ENCODE peak calls at places on chromosome 21, in eight cellular contexts. S, T, D, B, H, J, U and I are unnamed samples. For H3K4me1, the result is how much of the 10 kb centered on the place peaks cover.

GRCh38 chr21:38798481-38798882 is 7.2 kb upstream of the ETS2 start:
- DNase-seq in S (no peak), T (no peak), D (no peak), B (no peak), H (no peak), J (no peak), U (no peak), I (no peak)

GRCh38 chr21:42964086-42964485 is 10.3 kb upstream of the PKNOX1 start:
- DNase-seq in S (no peak), T (no peak), D (no peak), B (no peak), H (no peak), J (no peak), U (no peak), I (no peak)

GRCh38 chr21:20661745-20662470 is 336.3 kb upstream of the NCAM2 start:
- DNase-seq in S (no peak), T (no peak), D (no peak), B (no peak), H (no peak), J (no peak), U (no peak), I (no peak)

GRCh38 chr21:43315244-43316137 is 111.4 kb downstream of the SIK1 start:
- DNase-seq in S (no peak), T (no peak), D (peak), B (no peak), H (no peak), J (peak), U (peak), I (no peak)

GRCh38 chr21:38816400-38816973 is 10.8 kb downstream of the ETS2 start:
- DNase-seq in S (no peak), T (no peak), D (no peak), B (no peak), H (no peak), J (no peak), U (no peak), I (no peak)

GRCh38 chr21:31092867-31093266 is 54.6 kb upstream of the KRTAP19-8 start:
- DNase-seq in S (no peak), T (no peak), D (no peak), B (no peak), H (no peak), J (no peak), U (no peak), I (no peak)

GRCh38 chr21:26461500-26461899 is 111.6 kb downstream of the CYYR1 start:
- DNase-seq in S (no peak), T (no peak), D (no peak), B (no peak), H (no peak), J (no peak), U (peak), I (no peak)

GRCh38 chr21:38861006-38861405 is 55.3 kb downstream of the ETS2 start:
- DNase-seq in S (no peak), T (no peak), D (no peak), B (no peak), H (no peak), J (no peak), U (no peak), I (no peak)

GRCh38 chr21:43718872-43719747 is at the start of gene PDXK:
- DNase-seq in S (peak), T (peak), D (peak), B (peak), H (peak), J (peak), U (peak), I (peak)

GRCh38 chr21:26965567-26966359 is 1.1 kb downstream of the ADAMTS5 start:
- DNase-seq in S (no peak), T (peak), D (no peak), B (no peak), H (peak), J (peak), U (peak), I (peak)

GRCh38 chr21:38819719-38820147 is 14.0 kb downstream of the ETS2 start:
- DNase-seq in S (no peak), T (no peak), D (no peak), B (no peak), H (no peak), J (no peak), U (peak), I (peak)

GRCh38 chr21:39364949-39365348 is 16.1 kb upstream of the HMGN1 start:
- DNase-seq in S (no peak), T (no peak), D (no peak), B (no peak), H (no peak), J (no peak), U (no peak), I (no peak)

GRCh38 chr21:27954806-27955205 is 987.9 kb upstream of the ADAMTS5 start:
- DNase-seq in S (no peak), T (no peak), D (no peak), B (no peak), H (no peak), J (no peak), U (peak), I (no peak)

GRCh38 chr21:28392436-28392835 is 600.2 kb downstream of the LTN1 start:
- DNase-seq in S (no peak), T (no peak), D (no peak), B (no peak), H (no peak), J (no peak), U (no peak), I (no peak)

GRCh38 chr21:17742181-17742580 is 77.0 kb downstream of the C21orf91 start:
- DNase-seq in S (no peak), T (no peak), D (no peak), B (no peak), H (no peak), J (no peak), U (no peak), I (no peak)

GRCh38 chr21:19507682-19508260 is 1104.2 kb upstream of the TMPRSS15 start:
- DNase-seq in S (no peak), T (no peak), D (no peak), B (no peak), H (no peak), J (no peak), U (no peak), I (no peak)

GRCh38 chr21:29164330-29164942 is 34.0 kb downstream of the MAP3K7CL start:
- DNase-seq in S (no peak), T (no peak), D (no peak), B (no peak), H (no peak), J (no peak), U (peak), I (no peak)

GRCh38 chr21:43343095-43343991 is 83.6 kb downstream of the SIK1 start:
- DNase-seq in S (no peak), T (peak), D (no peak), B (no peak), H (peak), J (no peak), U (no peak), I (peak)

GRCh38 chr21:32122082-32122481 is 156.8 kb downstream of the MIS18A start:
- DNase-seq in S (no peak), T (no peak), D (no peak), B (no peak), H (no peak), J (no peak), U (no peak), I (no peak)

GRCh38 chr21:24941316-24942185 is 665.7 kb downstream of the MRPL39 start:
- DNase-seq in S (no peak), T (no peak), D (no peak), B (no peak), H (no peak), J (no peak), U (no peak), I (no peak)

GRCh38 chr21:38742580-38743260 is 63.0 kb upstream of the ETS2 start:
- DNase-seq in S (no peak), T (no peak), D (no peak), B (no peak), H (no peak), J (no peak), U (no peak), I (no peak)

GRCh38 chr21:25384782-25385181 is 222.5 kb downstream of the MRPL39 start:
- DNase-seq in S (no peak), T (no peak), D (no peak), B (no peak), H (no peak), J (no peak), U (no peak), I (no peak)

DNA sequence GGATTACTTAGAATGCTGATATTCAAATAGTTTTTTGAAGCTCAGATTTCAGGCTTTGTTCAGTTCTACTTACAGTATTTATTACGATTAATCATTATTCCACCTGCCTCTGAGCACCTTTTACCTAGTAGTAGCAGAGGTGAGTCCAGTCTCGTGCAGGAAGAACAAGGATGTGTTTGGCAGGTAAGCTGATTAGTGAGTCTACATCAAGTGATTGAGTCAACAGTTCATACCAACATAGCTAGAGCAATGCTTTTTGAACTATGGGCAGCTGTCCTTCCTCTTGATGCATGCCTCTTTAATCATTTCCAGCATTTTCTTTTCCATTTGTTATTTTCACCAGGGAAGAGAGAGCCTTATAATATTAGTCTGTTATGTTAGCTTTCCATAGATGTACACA is 838.9 kb downstream of the USP25 start:
- DNase-seq in S (no peak), T (no peak), D (no peak), B (no peak), H (no peak), J (no peak), U (no peak), I (no peak)
- H3K4me1 ChIP-seq in S (under half), T (under half), D (under half), B (under half), H (under half), J (under half), U (half or more), I (under half)

GRCh38 chr21:33266050-33266783 is at the start of gene IL10RB:
- DNase-seq in S (peak), T (peak), D (peak), B (peak), H (peak), J (peak), U (peak), I (peak)

GRCh38 chr21:33267250-33267649 is 1.1 kb downstream of the IL10RB start:
- DNase-seq in S (no peak), T (no peak), D (no peak), B (no peak), H (no peak), J (no peak), U (peak), I (no peak)

GRCh38 chr21:33264561-33264960 is 1.6 kb upstream of the IL10RB start:
- DNase-seq in S (no peak), T (no peak), D (no peak), B (no peak), H (no peak), J (no peak), U (no peak), I (no peak)

GRCh38 chr21:33266784-33267135 is 593 bp downstream of the IL10RB start:
- DNase-seq in S (peak), T (peak), D (peak), B (no peak), H (no peak), J (no peak), U (peak), I (no peak)

GRCh38 chr21:33265664-33266049 is 510 bp upstream of the IL10RB start:
- DNase-seq in S (peak), T (peak), D (peak), B (peak), H (peak), J (peak), U (peak), I (peak)
- H3K4me3 ChIP-seq in S (peak), T (peak), D (peak), B (peak), H (peak), J (peak), U (peak), I (peak)

DNA sequence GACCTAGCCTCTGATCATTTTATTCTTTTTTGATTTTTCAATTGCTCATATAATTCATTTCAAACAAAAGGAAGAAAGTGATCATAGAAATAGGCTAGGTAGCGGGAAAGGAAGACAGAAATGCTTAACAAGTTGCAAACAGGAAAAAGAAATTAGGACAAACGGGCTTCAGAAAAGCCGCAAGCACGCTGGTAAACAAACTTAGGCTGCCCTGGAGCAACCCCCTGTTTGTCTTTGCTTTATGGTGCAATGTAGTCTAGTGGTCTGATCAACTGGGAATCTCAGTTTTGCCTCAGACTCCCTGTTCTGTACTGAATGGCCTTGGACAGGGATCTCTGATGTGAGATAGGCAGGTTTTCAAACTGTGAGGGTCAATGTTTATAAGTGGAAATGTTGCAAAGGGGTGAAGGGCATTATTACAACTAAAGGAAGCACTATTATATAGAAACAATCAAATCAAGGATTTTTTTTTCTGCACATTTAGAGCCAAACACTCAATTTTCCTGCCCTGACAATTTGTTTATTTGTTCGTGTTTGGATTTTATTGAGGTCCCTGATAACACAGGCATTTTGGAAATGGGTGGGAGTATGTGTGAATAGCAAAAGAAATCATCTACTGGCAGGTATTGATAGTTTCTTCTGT is 146.8 kb upstream of the NRIP1 start:
- DNase-seq in S (no peak), T (no peak), D (peak), B (no peak), H (no peak), J (no peak), U (no peak), I (no peak)
- H3K4me1 ChIP-seq in S (under half), T (under half), D (under half), B (under half), H (under half), J (under half), U (under half), I (under half)

GRCh38 chr21:45985471-45986315 is 4.1 kb downstream of the COL6A1 start:
- DNase-seq in S (no peak), T (peak), D (no peak), B (no peak), H (no peak), J (peak), U (peak), I (peak)

GRCh38 chr21:45982758-45983731 is 1.5 kb downstream of the COL6A1 start:
- DNase-seq in S (no peak), T (peak), D (no peak), B (no peak), H (no peak), J (peak), U (peak), I (peak)

GRCh38 chr21:45986316-45987051 is 4.9 kb downstream of the COL6A1 start:
- DNase-seq in S (no peak), T (peak), D (no peak), B (no peak), H (no peak), J (peak), U (no peak), I (no peak)

GRCh38 chr21:45983981-45984551 is 2.5 kb downstream of the COL6A1 start:
- DNase-seq in S (no peak), T (peak), D (no peak), B (no peak), H (no peak), J (peak), U (peak), I (peak)

GRCh38 chr21:45984584-45985095 is 3.1 kb downstream of the COL6A1 start:
- DNase-seq in S (no peak), T (no peak), D (no peak), B (no peak), H (no peak), J (no peak), U (no peak), I (no peak)
- H3K4me3 ChIP-seq in S (no peak), T (no peak), D (no peak), B (peak), H (no peak), J (peak), U (peak), I (no peak)

DNA sequence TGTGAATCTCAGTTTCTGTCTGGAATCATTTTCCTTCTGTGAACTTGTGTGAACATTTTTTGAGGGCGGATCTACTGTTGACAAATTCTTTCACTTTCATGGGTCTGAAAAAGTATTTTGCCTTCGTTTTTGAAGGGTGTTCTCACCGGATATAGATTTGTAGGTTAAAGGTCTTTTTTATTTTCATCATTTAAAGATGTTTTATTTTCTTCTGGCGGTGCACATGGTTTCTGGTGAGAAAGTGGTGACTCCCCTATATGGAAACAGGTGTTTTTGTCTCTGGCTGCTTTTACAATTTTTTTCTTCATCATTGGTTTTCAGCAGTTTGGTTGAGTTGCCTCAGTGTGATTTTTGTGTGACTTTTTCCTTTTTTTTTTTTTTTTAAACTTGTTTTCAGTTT is 94.9 kb downstream of the DYRK1A start:
- DNase-seq in S (peak), T (no peak), D (peak), B (no peak), H (no peak), J (no peak), U (peak), I (no peak)
- H3K4me1 ChIP-seq in S (half or more), T (half or more), D (half or more), B (half or more), H (half or more), J (half or more), U (under half), I (half or more)

GRCh38 chr21:44722701-44723100 is 11.3 kb upstream of the TSPEAR start:
- DNase-seq in S (no peak), T (no peak), D (no peak), B (no peak), H (no peak), J (no peak), U (no peak), I (no peak)
- H3K4me3 ChIP-seq in S (no peak), T (no peak), D (peak), B (no peak), H (no peak), J (no peak), U (no peak), I (no peak)

GRCh38 chr21:34935868-34936267 is 113.2 kb downstream of the RUNX1 start:
- DNase-seq in S (no peak), T (no peak), D (no peak), B (no peak), H (no peak), J (no peak), U (no peak), I (no peak)
- H3K4me1 ChIP-seq in S (half or more), T (under half), D (half or more), B (under half), H (under half), J (under half), U (half or more), I (under half)

GRCh38 chr21:37463083-37463780 is 96.7 kb downstream of the DYRK1A start:
- DNase-seq in S (peak), T (no peak), D (peak), B (no peak), H (peak), J (no peak), U (peak), I (no peak)
- H3K4me3 ChIP-seq in S (peak), T (peak), D (no peak), B (no peak), H (no peak), J (peak), U (peak), I (peak)

GRCh38 chr21:41228492-41228891 is 60.5 kb downstream of the BACE2 start:
- DNase-seq in S (no peak), T (no peak), D (no peak), B (no peak), H (no peak), J (no peak), U (no peak), I (no peak)
- H3K4me1 ChIP-seq in S (under half), T (under half), D (under half), B (under half), H (under half), J (under half), U (under half), I (under half)

GRCh38 chr21:36263797-36264196 is 56.2 kb upstream of the MORC3 start:
- DNase-seq in S (no peak), T (no peak), D (no peak), B (no peak), H (no peak), J (no peak), U (no peak), I (no peak)

GRCh38 chr21:36261459-36261858 is 58.5 kb upstream of the MORC3 start:
- DNase-seq in S (no peak), T (no peak), D (no peak), B (no peak), H (no peak), J (no peak), U (no peak), I (no peak)

GRCh38 chr21:36257657-36258056 is 62.3 kb upstream of the MORC3 start:
- DNase-seq in S (no peak), T (no peak), D (no peak), B (no peak), H (no peak), J (no peak), U (no peak), I (no peak)

GRCh38 chr21:36260802-36261201 is 59.2 kb upstream of the MORC3 start:
- DNase-seq in S (no peak), T (no peak), D (no peak), B (no peak), H (no peak), J (no peak), U (no peak), I (no peak)

GRCh38 chr21:36260030-36260787 is 59.8 kb upstream of the MORC3 start:
- DNase-seq in S (peak), T (no peak), D (peak), B (no peak), H (peak), J (no peak), U (peak), I (no peak)
- H3K4me3 ChIP-seq in S (peak), T (peak), D (peak), B (peak), H (no peak), J (peak), U (peak), I (peak)